ENCODE peak calls at places on chromosomes 3 and 15, in nine cellular contexts. D is adrenal gland; E is NT2/D1; A is CD8-positive, alpha-beta memory T cell; Z is sigmoid colon; M is heart left ventricle; S is vagina; V is CD4-positive, CD25-positive, alpha-beta regulatory T cell; T is stomach. F is an unnamed sample. For H3K4me1, the result is how much of the 10 kb centered on the place peaks cover.

GRCh38 chr3:128849776-128850542 is 29.5 kb upstream of the ACAD9 start:
- DNase-seq in D (no peak), E (no peak), A (no peak), Z (no peak), M (no peak), S (no peak), V (no peak), T (no peak), F (no peak)

GRCh38 chr3:3783675-3784074 is 15.6 kb upstream of the LRRN1 start:
- DNase-seq in D (no peak), E (no peak), A (no peak), Z (no peak), M (no peak), S (no peak), V (no peak), T (no peak), F (no peak)

GRCh38 chr3:48187579-48188265 is 495 bp downstream of the CDC25A start:
- DNase-seq in D (peak), E (no peak), A (peak), Z (no peak), M (peak), S (no peak), V (peak), T (peak), F (no peak)

GRCh38 chr3:107372506-107372905 is 4.7 kb upstream of the CCDC54 start:
- DNase-seq in D (no peak), E (no peak), A (no peak), Z (no peak), M (no peak), S (no peak), V (no peak), T (no peak), F (no peak)

GRCh38 chr3:97810779-97811390 is 10.9 kb upstream of the CRYBG3 start:
- DNase-seq in D (no peak), E (no peak), A (no peak), Z (no peak), M (no peak), S (no peak), V (no peak), T (no peak), F (no peak)

GRCh38 chr15:45168286-45168685 is 19.5 kb downstream of the SHF start:
- DNase-seq in D (no peak), E (no peak), A (no peak), Z (no peak), M (no peak), S (no peak), V (no peak), T (no peak), F (no peak)

GRCh38 chr3:29215948-29216347 is 64.9 kb upstream of the RBMS3 start:
- DNase-seq in D (no peak), E (no peak), A (no peak), Z (no peak), M (no peak), S (no peak), V (no peak), T (no peak), F (no peak)

GRCh38 chr3:26921054-26921453 is 298.5 kb downstream of the LRRC3B start:
- DNase-seq in D (no peak), E (no peak), A (no peak), Z (no peak), M (no peak), S (no peak), V (no peak), T (no peak), F (no peak)

GRCh38 chr15:82129769-82130168 is 84.0 kb upstream of the MEX3B start:
- DNase-seq in D (no peak), E (no peak), A (no peak), Z (no peak), M (no peak), S (no peak), V (no peak), T (no peak), F (no peak)

GRCh38 chr3:12929801-12930200 is 88.4 kb upstream of the RPL32 start:
- DNase-seq in D (no peak), E (no peak), A (no peak), Z (no peak), M (no peak), S (no peak), V (no peak), T (no peak), F (no peak)
- H3K4me1 ChIP-seq in D (under half), E (under half), A (under half), Z (under half), M (half or more), S (under half), V (under half), T (under half), F (under half)

DNA sequence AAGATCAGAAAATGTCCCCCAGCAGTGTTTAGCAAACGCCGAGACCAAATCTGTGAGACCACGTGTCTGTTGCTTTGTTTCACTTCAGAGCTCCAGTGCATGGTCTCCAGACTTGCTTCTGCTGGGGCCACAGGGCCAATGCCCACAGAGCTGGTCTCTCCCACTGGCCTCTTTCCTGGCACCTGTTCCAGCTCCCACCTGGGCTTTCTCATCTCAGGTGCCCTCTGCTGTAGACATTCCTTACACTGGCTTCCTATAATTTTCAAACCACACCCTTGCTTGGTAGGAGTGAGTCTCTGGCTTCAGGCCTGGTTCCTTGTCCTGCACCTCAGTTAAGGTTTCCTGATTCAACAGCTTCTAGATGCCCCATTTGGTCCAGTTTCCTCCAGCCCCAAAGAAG is 243.1 kb downstream of the ADAMTS17 start:
- DNase-seq in D (no peak), E (no peak), A (no peak), Z (no peak), M (no peak), S (peak), V (no peak), T (no peak), F (no peak)
- H3K4me1 ChIP-seq in D (under half), E (under half), A (under half), Z (under half), M (under half), S (under half), V (under half), T (under half), F (under half)

GRCh38 chr3:150603888-150604319 is 783 bp downstream of the SELENOT start:
- DNase-seq in D (no peak), E (no peak), A (no peak), Z (no peak), M (no peak), S (no peak), V (no peak), T (no peak), F (peak)
- H3K4me1 ChIP-seq in D (under half), E (under half), A (half or more), Z (half or more), M (half or more), S (half or more), V (under half), T (half or more), F (half or more)

DNA sequence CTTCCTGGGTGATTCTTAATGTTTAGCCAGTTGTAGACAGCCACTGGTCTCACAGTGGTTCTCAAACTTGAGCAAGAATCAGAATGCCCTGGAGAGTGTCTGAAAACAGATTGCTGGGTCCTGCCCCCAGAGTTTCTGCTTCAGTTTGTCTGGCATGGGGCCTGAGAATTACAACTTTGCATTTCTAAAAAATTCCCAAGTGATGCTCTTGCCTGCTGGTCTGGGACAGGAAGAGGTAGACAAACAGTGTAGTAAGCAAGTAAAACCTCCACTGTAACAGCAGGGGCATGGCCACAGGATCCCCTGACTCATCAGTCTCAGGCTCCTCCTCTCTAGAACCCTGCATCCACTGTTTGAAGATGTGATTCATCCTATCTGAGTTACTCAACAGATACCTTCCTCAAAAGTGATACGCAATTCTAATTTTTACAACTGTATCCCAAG is 36.5 kb downstream of the DZIP1L start:
- DNase-seq in D (peak), E (no peak), A (no peak), Z (no peak), M (no peak), S (no peak), V (no peak), T (no peak), F (peak)
- H3K4me1 ChIP-seq in D (under half), E (under half), A (under half), Z (under half), M (under half), S (under half), V (under half), T (under half), F (under half)

DNA sequence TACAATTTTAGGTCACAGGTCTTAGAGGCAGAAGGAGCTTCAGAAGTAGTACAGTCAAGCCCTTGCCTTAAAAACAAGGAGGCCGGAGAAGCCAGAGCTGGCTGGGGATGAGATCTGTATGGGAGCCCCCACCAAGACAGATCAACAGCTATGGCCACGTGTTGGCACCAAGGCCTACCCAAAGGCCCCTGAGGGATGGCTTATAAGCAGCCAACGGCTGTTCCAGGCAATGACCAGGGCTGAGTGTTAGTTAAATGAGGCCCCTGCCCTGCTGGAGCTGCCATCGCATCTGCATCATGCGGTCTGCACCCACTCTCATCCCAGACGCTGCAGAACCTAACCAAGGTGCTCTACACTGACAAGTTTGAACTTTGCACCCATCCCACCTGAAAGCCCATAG is 43.3 kb downstream of the CCDC12 start:
- DNase-seq in D (no peak), E (no peak), A (peak), Z (peak), M (no peak), S (no peak), V (no peak), T (no peak), F (no peak)
- H3K4me1 ChIP-seq in D (half or more), E (under half), A (half or more), Z (half or more), M (half or more), S (half or more), V (under half), T (half or more), F (half or more)